ENCODE peak calls at places on chromosomes 13 and 19, in five cellular contexts. K is HepG2, B is fibroblast of lung, D is hepatocyte, G is SK-N-SH. F is an unnamed sample. For H3K79me2, the result is how much of the 10 kb centered on the place peaks cover.

GRCh38 chr13:32305646-32306045 is 9.5 kb downstream of the ZAR1L start:
- DNase-seq in K (no peak), B (no peak), G (no peak), D (no peak), F (no peak)

GRCh38 chr13:114050536-114051450 is 76.9 kb upstream of the C13orf46 start:
- DNase-seq in G (no peak), K (no peak), D (no peak), B (no peak), F (no peak)

GRCh38 chr13:94412870-94413269 is 66.6 kb downstream of the DCT start:
- DNase-seq in K (no peak), G (no peak), D (no peak), B (no peak), F (no peak)

GRCh38 chr13:114222461-114222968 is 12.2 kb upstream of the CDC16 start:
- DNase-seq in D (no peak), B (peak), K (peak), G (no peak), F (no peak)

GRCh38 chr13:95698047-95698749 is 21.3 kb downstream of the DNAJC3 start:
- DNase-seq in K (no peak), B (no peak), D (peak), G (no peak), F (no peak)

GRCh38 chr19:19349365-19349764 is 28.7 kb downstream of the MAU2 start:
- DNase-seq in D (no peak), G (no peak), B (no peak), K (no peak), F (peak)

GRCh38 chr13:25292301-25292700 is 5.0 kb upstream of the MTMR6 start:
- DNase-seq in G (peak), B (peak), D (no peak), K (no peak), F (peak)

GRCh38 chr19:11195169-11195568 is 2.2 kb downstream of the KANK2 start:
- DNase-seq in D (no peak), G (no peak), K (no peak), B (peak), F (peak)

GRCh38 chr19:9838324-9838723 is 3.2 kb downstream of the PIN1 start:
- DNase-seq in G (no peak), K (no peak), B (no peak), D (no peak), F (no peak)

GRCh38 chr19:5805465-5806132 is 732 bp downstream of the NRTN start:
- DNase-seq in B (peak), G (peak), D (peak), K (peak), F (peak)

GRCh38 chr19:35084078-35084762 is 31.4 kb upstream of the FXYD3 start:
- DNase-seq in D (no peak), B (no peak), K (no peak), G (no peak), F (peak)

GRCh38 chr19:47547175-47547574 is 25.8 kb downstream of the ZNF541 start:
- DNase-seq in K (no peak), G (no peak), D (no peak), B (no peak), F (no peak)

DNA sequence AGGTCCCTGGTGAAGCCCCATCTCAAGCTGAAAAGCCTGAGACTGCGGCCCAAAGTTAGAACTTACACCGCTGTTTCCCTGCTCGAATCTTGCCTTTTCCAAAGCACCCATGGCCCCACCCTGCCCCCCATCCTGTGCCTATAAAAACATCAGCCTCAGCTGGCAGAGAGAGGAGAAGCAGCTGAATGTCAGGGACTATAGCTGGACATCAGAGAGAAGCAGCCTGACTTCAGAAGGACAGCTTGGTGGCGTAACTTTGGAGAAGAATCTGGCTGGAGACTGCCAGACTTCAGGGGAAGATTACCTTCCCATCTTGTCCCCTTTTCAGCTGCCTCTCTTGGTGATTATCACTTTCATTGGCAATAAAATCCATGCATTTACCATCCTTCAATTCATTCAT is 9.3 kb upstream of the RCBTB2 start:
- DNase-seq in K (no peak), D (no peak), B (no peak), G (no peak), F (no peak)
- H3K4me3 ChIP-seq in K (peak), D (no peak), B (no peak), G (no peak), F (no peak)

DNA sequence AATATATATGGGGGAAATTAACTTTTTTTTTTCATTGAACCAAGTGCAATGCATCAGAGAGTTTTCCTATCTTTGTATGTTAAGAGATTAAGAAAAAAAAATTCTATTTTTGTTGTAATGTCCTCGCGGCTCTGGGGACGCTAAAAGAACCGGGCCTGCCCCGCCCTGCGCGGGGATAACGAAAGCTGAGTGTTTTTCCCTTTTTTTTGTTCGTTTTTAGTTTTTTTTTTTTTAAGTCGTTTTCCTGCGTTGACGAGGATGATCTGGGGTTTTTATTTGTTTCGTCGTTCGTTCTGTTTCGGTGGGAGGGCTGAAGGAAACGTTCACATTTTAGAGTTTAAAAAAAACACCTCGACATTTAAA is 5.7 kb downstream of the LYL1 start:
- DNase-seq in D (no peak), B (no peak), K (no peak), G (no peak), F (peak)
- H3K79me2 ChIP-seq in D (under half), B (under half), K (under half), G (under half), F (under half)

DNA sequence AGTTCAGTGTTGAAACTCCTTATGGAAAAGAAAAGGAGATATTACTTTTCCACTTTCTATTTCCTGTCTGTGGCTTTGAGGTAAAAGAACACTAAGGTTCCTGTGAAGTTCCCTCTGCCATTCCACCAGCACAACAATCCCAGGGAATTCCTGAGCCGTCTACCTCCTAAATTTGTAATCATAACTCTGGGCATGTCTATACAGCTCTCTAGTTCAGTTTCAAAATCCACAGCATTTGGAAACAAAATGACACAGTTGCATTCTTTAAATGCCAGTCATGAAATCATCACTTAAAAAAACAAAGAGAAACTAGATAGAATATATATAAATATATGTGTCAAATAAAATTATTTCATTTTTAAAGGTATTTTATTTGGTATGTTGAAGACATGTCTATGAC is 9.0 kb upstream of the THSD1 start:
- DNase-seq in D (no peak), K (no peak), G (no peak), B (peak), F (peak)
- H2AFZ ChIP-seq in D (no peak), K (no peak), G (no peak), B (no peak), F (no peak)

DNA sequence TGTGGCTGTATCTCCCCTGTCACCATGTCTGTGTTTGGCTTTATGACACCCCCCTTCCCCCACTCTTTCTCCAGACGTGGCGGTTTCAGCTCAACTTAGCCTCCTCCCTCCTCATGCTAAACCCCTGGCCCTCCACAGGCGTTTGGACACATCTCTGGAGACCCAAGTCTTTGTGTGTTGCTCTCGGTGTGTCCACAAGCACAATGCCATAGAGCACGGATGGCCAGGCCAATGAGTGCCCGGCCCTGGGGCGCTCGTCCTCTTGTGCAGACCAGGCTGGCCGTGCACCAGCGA is 468 bp downstream of the PPP1R14A start:
- DNase-seq in D (no peak), G (peak), B (no peak), K (no peak), F (peak)
- H3K4me3 ChIP-seq in D (peak), G (no peak), B (peak), K (no peak), F (peak)

GRCh38 chr19:2184422-2185012 is 20.8 kb downstream of the DOT1L start:
- DNase-seq in G (no peak), D (no peak), B (no peak), K (no peak), F (peak)

GRCh38 chr19:2185734-2186070 is 22.0 kb downstream of the DOT1L start:
- DNase-seq in G (no peak), D (no peak), B (no peak), K (no peak), F (no peak)

GRCh38 chr19:2187164-2187563 is 23.4 kb downstream of the DOT1L start:
- DNase-seq in G (no peak), D (no peak), K (no peak), B (no peak), F (no peak)

GRCh38 chr19:2188708-2189385 is 25.1 kb downstream of the DOT1L start:
- DNase-seq in G (no peak), B (peak), D (no peak), K (no peak), F (peak)

DNA sequence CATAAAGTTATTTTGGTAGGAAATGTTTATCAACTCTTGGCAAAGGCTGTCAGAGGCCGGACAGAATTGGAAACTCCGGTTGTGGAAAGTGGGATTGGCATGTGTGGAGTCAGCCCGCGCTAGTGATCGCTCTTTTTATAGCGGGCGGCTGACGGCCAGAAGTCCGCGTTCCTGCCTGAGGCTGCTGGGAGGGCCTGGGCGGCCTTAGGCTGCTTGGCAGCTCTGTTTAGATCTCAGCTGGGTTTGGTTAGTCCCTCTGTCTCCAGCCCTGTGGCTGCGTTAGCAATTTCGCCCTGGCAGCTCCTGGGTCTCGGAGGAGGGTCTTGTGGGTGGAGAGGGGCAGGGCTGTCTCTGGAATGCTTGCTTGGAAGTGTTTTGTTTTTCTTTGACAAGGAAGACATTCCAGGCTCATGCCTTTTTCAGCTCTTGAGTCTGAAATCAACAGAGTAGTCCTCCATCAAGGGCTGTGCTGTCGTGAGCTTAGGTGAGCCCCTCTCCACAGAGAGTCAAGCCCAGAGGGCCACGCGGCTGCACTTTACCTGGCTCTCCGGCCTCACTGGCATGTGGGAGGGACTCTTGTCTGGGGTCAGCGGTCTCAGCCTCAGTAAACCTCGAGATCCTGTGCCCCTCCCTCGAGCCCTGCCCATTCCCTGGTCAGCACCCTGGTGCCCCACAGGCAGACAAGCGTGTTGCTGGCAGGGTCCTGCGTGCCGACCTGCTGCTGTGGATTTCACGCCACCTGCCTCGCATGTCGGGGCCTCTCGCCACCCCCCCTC is 22.5 kb downstream of the DOT1L start:
- DNase-seq in G (no peak), K (no peak), B (peak), D (peak), F (peak)
- H3K79me2 ChIP-seq in G (half or more), K (under half), B (half or more), D (half or more), F (half or more)

DNA sequence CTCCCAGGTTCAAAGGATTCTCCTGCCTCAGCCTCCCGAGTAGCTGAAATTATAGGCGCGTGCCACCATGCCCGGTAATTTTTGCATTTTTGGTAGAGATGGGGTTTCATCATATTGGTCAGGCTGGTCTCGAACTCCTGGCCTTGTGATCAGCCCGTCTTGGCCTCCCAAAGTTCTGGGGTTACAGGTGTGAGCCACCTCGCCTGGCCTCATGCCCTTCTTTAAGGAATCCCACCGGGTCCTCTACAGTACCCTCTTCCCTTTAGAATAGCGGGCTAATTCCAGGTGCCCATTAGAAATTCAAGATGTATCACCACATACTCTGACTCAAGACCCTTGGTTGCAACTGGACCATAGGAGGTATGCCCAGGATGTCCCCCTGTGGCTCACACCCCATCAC is 74.2 kb upstream of the ZNF536 start:
- DNase-seq in K (no peak), D (no peak), G (no peak), B (no peak), F (no peak)
- H2AFZ ChIP-seq in K (no peak), D (no peak), G (no peak), B (no peak), F (no peak)

GRCh38 chr13:43129511-43130130 is 106.2 kb downstream of the DNAJC15 start:
- DNase-seq in G (peak), D (no peak), K (no peak), B (no peak), F (no peak)
- H3K4me3 ChIP-seq in G (no peak), D (no peak), K (no peak), B (no peak), F (no peak)

F was measured in osteoblast.